ENCODE peak calls at places on chromosome 1, in eight cellular contexts. One of them, this sample, is unnamed.

GRCh38 chr1:2512862-2513421 is 13.5 kb downstream of the PANK4 start:
- DNase-seq in glutamatergic neuron: no peak
- DNase-seq in CD4-positive, alpha-beta T cell: no peak
- DNase-seq in kidney: no peak
- DNase-seq in nephron progenitor cell: no peak
- DNase-seq in endothelial cell: no peak
- DNase-seq in A549: no peak
- DNase-seq in MM.1S: no peak
- DNase-seq in this sample: no peak

GRCh38 chr1:223748773-223749733 is 36.7 kb downstream of the CAPN2 start:
- DNase-seq in kidney: peak; percentile 87
- DNase-seq in nephron progenitor cell: peak; percentile 73
- DNase-seq in endothelial cell: peak; percentile 72
- DNase-seq in CD4-positive, alpha-beta T cell: peak; percentile 59
- DNase-seq in A549: peak; percentile 67
- DNase-seq in MM.1S: peak; percentile 68
- DNase-seq in glutamatergic neuron: peak; percentile 74
- DNase-seq in this sample: peak; percentile 86

GRCh38 chr1:59266180-59266926 is 30.5 kb upstream of the FGGY start:
- DNase-seq in CD4-positive, alpha-beta T cell: no peak
- DNase-seq in kidney: no peak
- DNase-seq in nephron progenitor cell: no peak
- DNase-seq in endothelial cell: no peak
- DNase-seq in A549: no peak
- DNase-seq in glutamatergic neuron: no peak
- DNase-seq in MM.1S: no peak
- DNase-seq in this sample: peak; percentile 17

GRCh38 chr1:64624446-64624766 is 120.5 kb upstream of the RAVER2 start:
- DNase-seq in A549: no peak
- DNase-seq in endothelial cell: no peak
- DNase-seq in nephron progenitor cell: no peak
- DNase-seq in kidney: no peak
- DNase-seq in MM.1S: peak; percentile 39
- DNase-seq in CD4-positive, alpha-beta T cell: no peak
- DNase-seq in glutamatergic neuron: no peak
- DNase-seq in this sample: no peak

GRCh38 chr1:206608108-206608698 is 4.1 kb downstream of the EIF2D start:
- DNase-seq in glutamatergic neuron: peak; percentile 78
- DNase-seq in kidney: no peak
- DNase-seq in endothelial cell: peak; percentile 69
- DNase-seq in nephron progenitor cell: peak; percentile 63
- DNase-seq in MM.1S: peak; percentile 54
- DNase-seq in A549: peak; percentile 53
- DNase-seq in CD4-positive, alpha-beta T cell: peak; percentile 48
- DNase-seq in this sample: peak; percentile 61

GRCh38 chr1:183385746-183386145 is 32.4 kb downstream of the NMNAT2 start:
- DNase-seq in A549: no peak
- DNase-seq in CD4-positive, alpha-beta T cell: no peak
- DNase-seq in glutamatergic neuron: no peak
- DNase-seq in kidney: no peak
- DNase-seq in MM.1S: no peak
- DNase-seq in nephron progenitor cell: no peak
- DNase-seq in endothelial cell: no peak
- DNase-seq in this sample: no peak

GRCh38 chr1:29393451-29393826 is 157.1 kb downstream of the PTPRU start:
- DNase-seq in CD4-positive, alpha-beta T cell: no peak
- DNase-seq in glutamatergic neuron: no peak
- DNase-seq in A549: no peak
- DNase-seq in nephron progenitor cell: no peak
- DNase-seq in kidney: no peak
- DNase-seq in MM.1S: no peak
- DNase-seq in endothelial cell: no peak
- DNase-seq in this sample: no peak

GRCh38 chr1:172874950-172875349 is 175.8 kb downstream of the TNFSF18 start:
- DNase-seq in MM.1S: peak; percentile 77
- DNase-seq in nephron progenitor cell: no peak
- DNase-seq in endothelial cell: no peak
- DNase-seq in kidney: no peak
- DNase-seq in A549: no peak
- DNase-seq in CD4-positive, alpha-beta T cell: no peak
- DNase-seq in glutamatergic neuron: no peak
- DNase-seq in this sample: peak; percentile 25

GRCh38 chr1:77831566-77831965 is 52.1 kb downstream of the MIGA1 start:
- DNase-seq in CD4-positive, alpha-beta T cell: no peak
- DNase-seq in kidney: no peak
- DNase-seq in A549: no peak
- DNase-seq in nephron progenitor cell: no peak
- DNase-seq in MM.1S: no peak
- DNase-seq in endothelial cell: no peak
- DNase-seq in glutamatergic neuron: no peak
- DNase-seq in this sample: no peak

GRCh38 chr1:172275478-172275877 is 145.0 kb upstream of the C1orf105 start:
- DNase-seq in MM.1S: no peak
- DNase-seq in A549: no peak
- DNase-seq in CD4-positive, alpha-beta T cell: no peak
- DNase-seq in kidney: no peak
- DNase-seq in glutamatergic neuron: no peak
- DNase-seq in nephron progenitor cell: no peak
- DNase-seq in endothelial cell: no peak
- DNase-seq in this sample: no peak

GRCh38 chr1:21573971-21574458 is 64.8 kb downstream of the ALPL start:
- DNase-seq in kidney: peak; percentile 88
- DNase-seq in A549: peak; percentile 39
- DNase-seq in glutamatergic neuron: peak; percentile 70
- DNase-seq in CD4-positive, alpha-beta T cell: no peak
- DNase-seq in MM.1S: peak; percentile 48
- DNase-seq in nephron progenitor cell: peak; percentile 71
- DNase-seq in endothelial cell: peak; percentile 71
- DNase-seq in this sample: no peak

GRCh38 chr1:241647658-241648057 is 4.4 kb upstream of the WDR64 start:
- DNase-seq in glutamatergic neuron: no peak
- DNase-seq in kidney: no peak
- DNase-seq in MM.1S: no peak
- DNase-seq in nephron progenitor cell: no peak
- DNase-seq in A549: no peak
- DNase-seq in CD4-positive, alpha-beta T cell: no peak
- DNase-seq in endothelial cell: no peak
- DNase-seq in this sample: no peak

GRCh38 chr1:46622341-46622740 is 5.7 kb upstream of the MOB3C start:
- DNase-seq in kidney: no peak
- DNase-seq in endothelial cell: peak; percentile 49
- DNase-seq in glutamatergic neuron: no peak
- DNase-seq in A549: peak; percentile 44
- DNase-seq in CD4-positive, alpha-beta T cell: no peak
- DNase-seq in MM.1S: peak; percentile 32
- DNase-seq in nephron progenitor cell: no peak
- DNase-seq in this sample: peak; percentile 35

GRCh38 chr1:242877229-242877628 is 352.7 kb upstream of the PLD5 start:
- DNase-seq in endothelial cell: no peak
- DNase-seq in kidney: no peak
- DNase-seq in CD4-positive, alpha-beta T cell: no peak
- DNase-seq in nephron progenitor cell: no peak
- DNase-seq in glutamatergic neuron: no peak
- DNase-seq in A549: no peak
- DNase-seq in MM.1S: no peak
- DNase-seq in this sample: no peak

GRCh38 chr1:94265931-94266330 is 28.5 kb upstream of the ARHGAP29 start:
- DNase-seq in CD4-positive, alpha-beta T cell: no peak
- DNase-seq in A549: no peak
- DNase-seq in glutamatergic neuron: no peak
- DNase-seq in endothelial cell: no peak
- DNase-seq in nephron progenitor cell: no peak
- DNase-seq in MM.1S: no peak
- DNase-seq in kidney: no peak
- DNase-seq in this sample: no peak

GRCh38 chr1:157968951-157969350 is 24.5 kb upstream of the KIRREL1 start:
- DNase-seq in kidney: no peak
- DNase-seq in CD4-positive, alpha-beta T cell: no peak
- DNase-seq in endothelial cell: no peak
- DNase-seq in glutamatergic neuron: no peak
- DNase-seq in MM.1S: no peak
- DNase-seq in nephron progenitor cell: no peak
- DNase-seq in A549: peak; percentile 10
- DNase-seq in this sample: no peak

GRCh38 chr1:154478639-154479038 is 23.4 kb upstream of the TDRD10 start:
- DNase-seq in CD4-positive, alpha-beta T cell: no peak
- DNase-seq in MM.1S: peak; percentile 82
- DNase-seq in nephron progenitor cell: no peak
- DNase-seq in glutamatergic neuron: no peak
- DNase-seq in A549: no peak
- DNase-seq in endothelial cell: no peak
- DNase-seq in kidney: no peak
- DNase-seq in this sample: peak; percentile 61
- TF ChIP-seq CTCF in CD4-positive, alpha-beta T cell: peak; percentile 73
- TF ChIP-seq CTCF in MM.1S: peak; percentile 55
- TF ChIP-seq CTCF in nephron progenitor cell: no peak
- TF ChIP-seq CTCF in glutamatergic neuron: no peak
- TF ChIP-seq CTCF in A549: peak; percentile 40
- TF ChIP-seq CTCF in endothelial cell: no peak
- TF ChIP-seq CTCF in kidney: no peak
- TF ChIP-seq CTCF in this sample: no peak

GRCh38 chr1:182059936-182060335 is 1.6 kb downstream of the ZNF648 start:
- DNase-seq in nephron progenitor cell: no peak
- DNase-seq in endothelial cell: no peak
- DNase-seq in kidney: no peak
- DNase-seq in CD4-positive, alpha-beta T cell: no peak
- DNase-seq in glutamatergic neuron: no peak
- DNase-seq in MM.1S: no peak
- DNase-seq in A549: no peak
- DNase-seq in this sample: no peak

GRCh38 chr1:182056596-182057366 is 4.7 kb downstream of the ZNF648 start:
- DNase-seq in CD4-positive, alpha-beta T cell: no peak
- DNase-seq in A549: no peak
- DNase-seq in nephron progenitor cell: no peak
- DNase-seq in endothelial cell: no peak
- DNase-seq in kidney: peak; percentile 70
- DNase-seq in MM.1S: no peak
- DNase-seq in glutamatergic neuron: no peak
- DNase-seq in this sample: no peak

GRCh38 chr1:182050481-182051438 is 10.8 kb downstream of the ZNF648 start:
- DNase-seq in glutamatergic neuron: no peak
- DNase-seq in kidney: no peak
- DNase-seq in A549: no peak
- DNase-seq in CD4-positive, alpha-beta T cell: no peak
- DNase-seq in nephron progenitor cell: no peak
- DNase-seq in endothelial cell: no peak
- DNase-seq in MM.1S: no peak
- DNase-seq in this sample: no peak

GRCh38 chr1:182051938-182052337 is 9.6 kb downstream of the ZNF648 start:
- DNase-seq in glutamatergic neuron: no peak
- DNase-seq in nephron progenitor cell: no peak
- DNase-seq in MM.1S: no peak
- DNase-seq in A549: no peak
- DNase-seq in endothelial cell: no peak
- DNase-seq in CD4-positive, alpha-beta T cell: no peak
- DNase-seq in kidney: no peak
- DNase-seq in this sample: no peak

DNA sequence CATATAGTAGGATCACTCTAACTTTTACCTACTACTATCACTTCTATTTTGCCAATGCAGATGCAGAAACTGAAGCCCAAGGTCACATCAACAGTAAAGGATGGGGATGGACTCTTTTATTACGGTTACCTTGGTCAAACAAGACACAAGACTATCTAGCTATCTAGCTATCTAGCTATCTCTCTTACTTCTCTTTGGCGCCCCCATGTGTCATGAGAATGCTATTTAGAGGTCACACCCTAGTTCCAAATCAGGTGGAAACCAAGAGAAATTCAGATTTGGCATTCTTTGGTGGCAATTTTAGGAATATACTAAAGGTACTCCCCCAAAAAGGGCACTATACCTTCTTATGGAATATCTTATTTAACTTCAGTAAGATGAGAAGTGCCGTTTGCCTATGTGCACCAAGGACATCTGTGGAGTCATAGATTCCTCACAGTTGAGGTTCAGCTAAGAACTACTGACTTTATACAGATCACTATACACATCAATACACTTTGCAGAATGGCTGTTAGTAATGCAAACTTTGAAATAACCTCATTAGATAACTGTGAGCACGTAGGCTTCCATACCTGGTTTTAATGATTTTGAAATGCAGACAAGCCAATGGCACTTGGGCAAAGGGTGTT is 6.7 kb downstream of the ZNF648 start:
- DNase-seq in kidney: no peak
- DNase-seq in CD4-positive, alpha-beta T cell: peak; percentile 57
- DNase-seq in endothelial cell: peak; percentile 63
- DNase-seq in glutamatergic neuron: peak; percentile 58
- DNase-seq in MM.1S: peak; percentile 77
- DNase-seq in A549: peak; percentile 17
- DNase-seq in nephron progenitor cell: peak; percentile 65
- DNase-seq in this sample: peak; percentile 76
- TF ChIP-seq CTCF in kidney: peak; percentile 42
- TF ChIP-seq CTCF in CD4-positive, alpha-beta T cell: peak; percentile 73
- TF ChIP-seq CTCF in endothelial cell: no peak
- TF ChIP-seq CTCF in glutamatergic neuron: no peak
- TF ChIP-seq CTCF in MM.1S: peak; percentile 86
- TF ChIP-seq CTCF in A549: peak; percentile 52
- TF ChIP-seq CTCF in nephron progenitor cell: peak; percentile 63
- TF ChIP-seq CTCF in this sample: peak; percentile 74

GRCh38 chr1:200258447-200259375 is 151.1 kb downstream of the ZNF281 start:
- DNase-seq in CD4-positive, alpha-beta T cell: no peak
- DNase-seq in MM.1S: peak; percentile 59
- DNase-seq in A549: peak; percentile 53
- DNase-seq in nephron progenitor cell: no peak
- DNase-seq in kidney: no peak
- DNase-seq in endothelial cell: no peak
- DNase-seq in glutamatergic neuron: no peak
- DNase-seq in this sample: peak; percentile 37
- TF ChIP-seq CTCF in CD4-positive, alpha-beta T cell: peak; percentile 38
- TF ChIP-seq CTCF in MM.1S: peak; percentile 61
- TF ChIP-seq CTCF in A549: peak; percentile 59
- TF ChIP-seq CTCF in nephron progenitor cell: no peak
- TF ChIP-seq CTCF in kidney: peak; percentile 23
- TF ChIP-seq CTCF in endothelial cell: peak; percentile 80
- TF ChIP-seq CTCF in glutamatergic neuron: peak; percentile 73
- TF ChIP-seq CTCF in this sample: peak; percentile 39

GRCh38 chr1:38615680-38616079 is 243.9 kb downstream of the RRAGC start:
- DNase-seq in endothelial cell: no peak
- DNase-seq in nephron progenitor cell: no peak
- DNase-seq in kidney: no peak
- DNase-seq in A549: no peak
- DNase-seq in CD4-positive, alpha-beta T cell: no peak
- DNase-seq in glutamatergic neuron: no peak
- DNase-seq in MM.1S: no peak
- DNase-seq in this sample: no peak
- TF ChIP-seq CTCF in endothelial cell: no peak
- TF ChIP-seq CTCF in nephron progenitor cell: no peak
- TF ChIP-seq CTCF in kidney: no peak
- TF ChIP-seq CTCF in A549: no peak
- TF ChIP-seq CTCF in CD4-positive, alpha-beta T cell: no peak
- TF ChIP-seq CTCF in glutamatergic neuron: peak; percentile 29
- TF ChIP-seq CTCF in MM.1S: peak; percentile 29
- TF ChIP-seq CTCF in this sample: no peak